ENCODE peak calls at places on chromosomes 11 and 22, in eight cellular contexts. One of them, this sample, is unnamed.

GRCh38 chr11:34278708-34279297 is 79.0 kb downstream of the ABTB2 start:
- DNase-seq in fibroblast of pulmonary artery: no peak
- DNase-seq in testis: no peak
- DNase-seq in heart left ventricle: peak
- DNase-seq in ovary: no peak
- DNase-seq in psoas muscle: no peak
- DNase-seq in gastrocnemius medialis: no peak
- DNase-seq in lower leg skin: no peak
- DNase-seq in this sample: no peak

GRCh38 chr11:83194284-83195175 is 1.0 kb downstream of the ANKRD42 start:
- DNase-seq in fibroblast of pulmonary artery: peak
- DNase-seq in testis: peak
- DNase-seq in heart left ventricle: peak
- DNase-seq in ovary: peak
- DNase-seq in psoas muscle: peak
- DNase-seq in gastrocnemius medialis: peak
- DNase-seq in lower leg skin: peak
- DNase-seq in this sample: peak

GRCh38 chr11:44632466-44633123 is 67.1 kb downstream of the CD82 start:
- DNase-seq in fibroblast of pulmonary artery: peak
- DNase-seq in testis: peak
- DNase-seq in heart left ventricle: peak
- DNase-seq in ovary: no peak
- DNase-seq in psoas muscle: no peak
- DNase-seq in gastrocnemius medialis: peak
- DNase-seq in lower leg skin: peak
- DNase-seq in this sample: no peak

GRCh38 chr11:17351510-17352176 is at the start of gene NCR3LG1:
- DNase-seq in fibroblast of pulmonary artery: peak
- DNase-seq in testis: peak
- DNase-seq in heart left ventricle: peak
- DNase-seq in ovary: peak
- DNase-seq in psoas muscle: peak
- DNase-seq in gastrocnemius medialis: peak
- DNase-seq in lower leg skin: peak
- DNase-seq in this sample: no peak

GRCh38 chr11:115197433-115197832 is 306.8 kb downstream of the CADM1 start:
- DNase-seq in fibroblast of pulmonary artery: no peak
- DNase-seq in testis: no peak
- DNase-seq in heart left ventricle: no peak
- DNase-seq in ovary: no peak
- DNase-seq in psoas muscle: no peak
- DNase-seq in gastrocnemius medialis: no peak
- DNase-seq in lower leg skin: no peak
- DNase-seq in this sample: no peak

GRCh38 chr11:116984186-116984585 is 114.0 kb downstream of the SIK3 start:
- DNase-seq in fibroblast of pulmonary artery: peak
- DNase-seq in testis: no peak
- DNase-seq in heart left ventricle: no peak
- DNase-seq in ovary: no peak
- DNase-seq in psoas muscle: no peak
- DNase-seq in gastrocnemius medialis: no peak
- DNase-seq in lower leg skin: no peak
- DNase-seq in this sample: no peak

GRCh38 chr11:78562398-78562797 is 12.3 kb downstream of the NARS2 start:
- DNase-seq in fibroblast of pulmonary artery: peak
- DNase-seq in testis: no peak
- DNase-seq in heart left ventricle: no peak
- DNase-seq in ovary: no peak
- DNase-seq in psoas muscle: no peak
- DNase-seq in gastrocnemius medialis: no peak
- DNase-seq in lower leg skin: no peak
- DNase-seq in this sample: no peak

GRCh38 chr11:47181271-47181670 is 4.6 kb upstream of the ARFGAP2 start:
- DNase-seq in fibroblast of pulmonary artery: no peak
- DNase-seq in testis: no peak
- DNase-seq in heart left ventricle: no peak
- DNase-seq in ovary: no peak
- DNase-seq in psoas muscle: no peak
- DNase-seq in gastrocnemius medialis: no peak
- DNase-seq in lower leg skin: no peak
- DNase-seq in this sample: no peak

GRCh38 chr11:36463781-36464180 is 46.3 kb downstream of the TRAF6 start:
- DNase-seq in fibroblast of pulmonary artery: peak
- DNase-seq in testis: no peak
- DNase-seq in heart left ventricle: no peak
- DNase-seq in ovary: no peak
- DNase-seq in psoas muscle: no peak
- DNase-seq in gastrocnemius medialis: no peak
- DNase-seq in lower leg skin: no peak
- DNase-seq in this sample: no peak

GRCh38 chr11:848380-848931 is 5.8 kb downstream of the TSPAN4 start:
- DNase-seq in fibroblast of pulmonary artery: peak
- DNase-seq in testis: no peak
- DNase-seq in heart left ventricle: peak
- DNase-seq in ovary: peak
- DNase-seq in psoas muscle: no peak
- DNase-seq in gastrocnemius medialis: no peak
- DNase-seq in lower leg skin: no peak
- DNase-seq in this sample: no peak

GRCh38 chr11:12846766-12847615 is 162.1 kb upstream of the RASSF10 start:
- DNase-seq in fibroblast of pulmonary artery: no peak
- DNase-seq in testis: no peak
- DNase-seq in heart left ventricle: no peak
- DNase-seq in ovary: no peak
- DNase-seq in psoas muscle: no peak
- DNase-seq in gastrocnemius medialis: no peak
- DNase-seq in lower leg skin: no peak
- DNase-seq in this sample: no peak

GRCh38 chr11:114259124-114259526 is 37.1 kb upstream of the NNMT start:
- DNase-seq in fibroblast of pulmonary artery: no peak
- DNase-seq in testis: peak
- DNase-seq in heart left ventricle: peak
- DNase-seq in ovary: peak
- DNase-seq in psoas muscle: peak
- DNase-seq in gastrocnemius medialis: peak
- DNase-seq in lower leg skin: peak
- DNase-seq in this sample: no peak

GRCh38 chr22:19330865-19331418 is 39.4 kb upstream of the CLTCL1 start:
- DNase-seq in fibroblast of pulmonary artery: no peak
- DNase-seq in testis: no peak
- DNase-seq in heart left ventricle: no peak
- DNase-seq in ovary: no peak
- DNase-seq in psoas muscle: no peak
- DNase-seq in gastrocnemius medialis: no peak
- DNase-seq in lower leg skin: no peak
- DNase-seq in this sample: no peak

GRCh38 chr22:50118557-50119168 is 28.9 kb downstream of the MOV10L1 start:
- DNase-seq in fibroblast of pulmonary artery: peak
- DNase-seq in testis: peak
- DNase-seq in heart left ventricle: no peak
- DNase-seq in ovary: peak
- DNase-seq in psoas muscle: no peak
- DNase-seq in gastrocnemius medialis: no peak
- DNase-seq in lower leg skin: peak
- DNase-seq in this sample: peak

GRCh38 chr11:120254788-120255518 is 15.0 kb downstream of the POU2F3 start:
- DNase-seq in fibroblast of pulmonary artery: no peak
- DNase-seq in testis: no peak
- DNase-seq in heart left ventricle: no peak
- DNase-seq in ovary: no peak
- DNase-seq in psoas muscle: no peak
- DNase-seq in gastrocnemius medialis: no peak
- DNase-seq in lower leg skin: no peak
- DNase-seq in this sample: no peak

GRCh38 chr11:67308031-67308866 is 4.9 kb downstream of the SSH3 start:
- DNase-seq in fibroblast of pulmonary artery: no peak
- DNase-seq in testis: peak
- DNase-seq in heart left ventricle: no peak
- DNase-seq in ovary: no peak
- DNase-seq in psoas muscle: no peak
- DNase-seq in gastrocnemius medialis: no peak
- DNase-seq in lower leg skin: peak
- DNase-seq in this sample: no peak

GRCh38 chr11:75454987-75455386 is 22.0 kb upstream of the KLHL35 start:
- DNase-seq in fibroblast of pulmonary artery: no peak
- DNase-seq in testis: no peak
- DNase-seq in heart left ventricle: no peak
- DNase-seq in ovary: no peak
- DNase-seq in psoas muscle: no peak
- DNase-seq in gastrocnemius medialis: no peak
- DNase-seq in lower leg skin: no peak
- DNase-seq in this sample: no peak

GRCh38 chr22:47220752-47221151 is 458.3 kb downstream of the TBC1D22A start:
- DNase-seq in fibroblast of pulmonary artery: no peak
- DNase-seq in testis: no peak
- DNase-seq in heart left ventricle: no peak
- DNase-seq in ovary: no peak
- DNase-seq in psoas muscle: no peak
- DNase-seq in gastrocnemius medialis: no peak
- DNase-seq in lower leg skin: peak
- DNase-seq in this sample: no peak

GRCh38 chr11:129249351-129249750 is 57.2 kb upstream of the ARHGAP32 start:
- DNase-seq in fibroblast of pulmonary artery: peak
- DNase-seq in testis: no peak
- DNase-seq in heart left ventricle: no peak
- DNase-seq in ovary: no peak
- DNase-seq in psoas muscle: no peak
- DNase-seq in gastrocnemius medialis: no peak
- DNase-seq in lower leg skin: no peak
- DNase-seq in this sample: no peak

GRCh38 chr11:86117706-86118050 is 48.8 kb upstream of the PICALM start:
- DNase-seq in fibroblast of pulmonary artery: no peak
- DNase-seq in testis: no peak
- DNase-seq in heart left ventricle: no peak
- DNase-seq in ovary: no peak
- DNase-seq in psoas muscle: no peak
- DNase-seq in gastrocnemius medialis: no peak
- DNase-seq in lower leg skin: no peak
- DNase-seq in this sample: peak

GRCh38 chr11:57641011-57641410 is 8.7 kb downstream of the YPEL4 start:
- DNase-seq in fibroblast of pulmonary artery: peak
- DNase-seq in testis: no peak
- DNase-seq in heart left ventricle: no peak
- DNase-seq in ovary: peak
- DNase-seq in psoas muscle: no peak
- DNase-seq in gastrocnemius medialis: peak
- DNase-seq in lower leg skin: no peak
- DNase-seq in this sample: no peak
- TF ChIP-seq CTCF in fibroblast of pulmonary artery: peak
- TF ChIP-seq CTCF in testis: peak
- TF ChIP-seq CTCF in heart left ventricle: no peak
- TF ChIP-seq CTCF in ovary: no peak
- TF ChIP-seq CTCF in psoas muscle: peak
- TF ChIP-seq CTCF in gastrocnemius medialis: no peak
- TF ChIP-seq CTCF in lower leg skin: no peak
- TF ChIP-seq CTCF in this sample: peak

DNA sequence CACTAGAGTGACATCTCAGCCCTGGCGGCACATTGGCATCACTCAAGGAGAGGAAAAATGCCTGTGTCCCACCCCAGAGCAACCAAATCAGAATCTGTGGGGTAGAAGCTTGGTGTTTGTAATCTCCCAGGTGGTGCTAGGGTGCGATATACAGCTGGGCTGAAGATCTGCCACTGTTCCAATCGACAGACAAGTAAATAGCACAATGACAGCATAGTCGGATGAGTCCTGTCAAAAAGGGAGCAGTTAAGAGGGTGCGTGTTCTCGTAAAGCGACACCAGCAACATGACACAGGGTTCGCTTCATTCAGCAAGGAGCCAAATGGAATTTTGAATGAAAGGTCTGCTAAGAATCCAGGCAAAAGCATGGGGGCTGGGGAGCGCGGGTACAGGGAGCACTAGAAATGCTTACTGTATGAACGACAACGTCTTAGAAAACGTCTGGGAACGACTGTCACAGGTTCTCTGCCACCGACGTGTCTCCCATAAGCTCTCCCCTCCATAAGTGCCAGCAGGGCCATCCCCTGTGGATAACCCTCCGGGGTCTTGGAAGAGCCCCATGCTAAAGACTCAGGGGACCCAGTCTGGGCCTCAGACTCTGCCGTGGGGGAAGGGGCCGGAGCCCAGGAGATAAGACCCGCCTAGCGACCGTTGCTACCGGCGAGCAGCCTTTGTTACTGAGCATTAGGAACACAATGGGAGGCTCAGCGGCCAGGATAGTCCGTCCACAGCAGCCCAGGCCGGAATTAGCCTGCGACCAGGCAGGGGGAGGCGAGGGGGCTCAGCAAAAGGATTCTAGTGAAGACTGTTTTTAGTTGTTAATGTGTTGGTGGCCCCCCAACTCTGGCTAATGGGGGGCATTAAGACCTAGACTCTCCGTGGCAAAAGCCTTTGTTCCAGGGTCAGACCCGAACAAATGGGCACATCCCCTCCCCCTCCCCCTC is 20.8 kb downstream of the ADA2 start:
- DNase-seq in fibroblast of pulmonary artery: peak
- DNase-seq in testis: peak
- DNase-seq in heart left ventricle: peak
- DNase-seq in ovary: no peak
- DNase-seq in psoas muscle: peak
- DNase-seq in gastrocnemius medialis: no peak
- DNase-seq in lower leg skin: no peak
- DNase-seq in this sample: no peak
- H3K4me3 ChIP-seq in fibroblast of pulmonary artery: peak
- H3K4me3 ChIP-seq in testis: peak
- H3K4me3 ChIP-seq in heart left ventricle: peak
- H3K4me3 ChIP-seq in ovary: no peak
- H3K4me3 ChIP-seq in psoas muscle: peak
- H3K4me3 ChIP-seq in gastrocnemius medialis: peak
- H3K4me3 ChIP-seq in lower leg skin: no peak
- H3K4me3 ChIP-seq in this sample: peak

DNA sequence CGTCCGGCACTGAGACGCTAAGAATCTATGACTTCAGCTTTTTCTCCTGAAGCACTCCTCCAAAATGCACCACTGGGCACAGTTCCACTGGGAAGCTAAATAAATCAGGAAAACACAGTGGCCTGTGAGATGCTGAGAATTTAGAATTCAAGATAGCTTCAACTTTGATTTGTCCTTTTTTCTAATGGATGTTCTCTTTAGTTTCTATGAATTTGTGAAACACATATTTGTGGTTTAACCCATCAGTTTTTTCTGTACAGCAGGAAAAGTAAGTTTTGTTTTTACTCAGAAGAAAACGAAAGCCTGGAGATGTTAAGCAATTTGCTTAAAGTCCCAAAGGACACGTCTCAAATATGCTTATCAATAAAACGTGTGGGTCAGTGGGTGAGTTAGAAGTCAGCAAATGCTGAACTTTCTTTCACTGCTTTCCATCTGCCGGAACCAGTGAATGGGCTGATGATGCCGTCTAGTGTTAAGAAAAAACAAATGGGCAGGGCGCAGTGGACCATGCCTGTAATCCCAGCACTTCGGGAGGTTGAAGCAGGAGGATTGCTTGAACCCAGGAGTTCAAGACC is 40.7 kb upstream of the CLMP start:
- DNase-seq in fibroblast of pulmonary artery: peak
- DNase-seq in testis: no peak
- DNase-seq in heart left ventricle: peak
- DNase-seq in ovary: peak
- DNase-seq in psoas muscle: no peak
- DNase-seq in gastrocnemius medialis: no peak
- DNase-seq in lower leg skin: peak
- DNase-seq in this sample: no peak
- TF ChIP-seq CTCF in fibroblast of pulmonary artery: peak
- TF ChIP-seq CTCF in testis: no peak
- TF ChIP-seq CTCF in heart left ventricle: no peak
- TF ChIP-seq CTCF in ovary: no peak
- TF ChIP-seq CTCF in psoas muscle: no peak
- TF ChIP-seq CTCF in gastrocnemius medialis: no peak
- TF ChIP-seq CTCF in lower leg skin: no peak
- TF ChIP-seq CTCF in this sample: no peak

GRCh38 chr11:102345923-102346322 is 1.1 kb upstream of the BIRC2 start:
- DNase-seq in fibroblast of pulmonary artery: peak
- DNase-seq in testis: no peak
- DNase-seq in heart left ventricle: no peak
- DNase-seq in ovary: no peak
- DNase-seq in psoas muscle: no peak
- DNase-seq in gastrocnemius medialis: no peak
- DNase-seq in lower leg skin: no peak
- DNase-seq in this sample: peak
- H3K4me3 ChIP-seq in fibroblast of pulmonary artery: peak
- H3K4me3 ChIP-seq in testis: peak
- H3K4me3 ChIP-seq in heart left ventricle: no peak
- H3K4me3 ChIP-seq in ovary: peak
- H3K4me3 ChIP-seq in psoas muscle: peak
- H3K4me3 ChIP-seq in gastrocnemius medialis: peak
- H3K4me3 ChIP-seq in lower leg skin: no peak
- H3K4me3 ChIP-seq in this sample: peak

This sample was measured in epithelial cell of proximal tubule.